ENCODE peak calls at places on chromosomes 1 and 21, in eight cellular contexts. One of them, this sample, is unnamed.
A peak's percentile ranks its signal among the peaks of the same experiment; 100 is the strongest.

GRCh38 chr21:44934276-44934675 is 5.6 kb upstream of the SLX9 start:
- DNase-seq in stimulated activated CD8-positive, alpha-beta memory T cell treated with anti-CD3 and anti-CD28 coated beads, Interleukin-15, amount 100 ng/mL, for 1 hour: no peak
- DNase-seq in activated CD4-positive, alpha-beta T cell treated with anti-CD3 and anti-CD28 coated beads for 4 hours: no peak
- DNase-seq in GM18507: no peak
- DNase-seq in activated naive CD4-positive, alpha-beta T cell: no peak
- DNase-seq in T-helper 22 cell: no peak
- DNase-seq in activated CD8-positive, alpha-beta memory T cell treated with anti-CD3 and anti-CD28 coated beads for 4 hours: no peak
- DNase-seq in uterus: no peak
- DNase-seq in this sample: no peak

GRCh38 chr1:10671551-10672375 is 124.7 kb downstream of the CASZ1 start:
- DNase-seq in stimulated activated CD8-positive, alpha-beta memory T cell treated with anti-CD3 and anti-CD28 coated beads, Interleukin-15, amount 100 ng/mL, for 1 hour: no peak
- DNase-seq in activated CD4-positive, alpha-beta T cell treated with anti-CD3 and anti-CD28 coated beads for 4 hours: no peak
- DNase-seq in GM18507: no peak
- DNase-seq in activated naive CD4-positive, alpha-beta T cell: no peak
- DNase-seq in T-helper 22 cell: no peak
- DNase-seq in activated CD8-positive, alpha-beta memory T cell treated with anti-CD3 and anti-CD28 coated beads for 4 hours: no peak
- DNase-seq in uterus: no peak
- DNase-seq in this sample: no peak

GRCh38 chr1:242847390-242847993 is 323.0 kb upstream of the PLD5 start:
- DNase-seq in stimulated activated CD8-positive, alpha-beta memory T cell treated with anti-CD3 and anti-CD28 coated beads, Interleukin-15, amount 100 ng/mL, for 1 hour: no peak
- DNase-seq in activated CD4-positive, alpha-beta T cell treated with anti-CD3 and anti-CD28 coated beads for 4 hours: no peak
- DNase-seq in GM18507: no peak
- DNase-seq in activated naive CD4-positive, alpha-beta T cell: no peak
- DNase-seq in T-helper 22 cell: no peak
- DNase-seq in activated CD8-positive, alpha-beta memory T cell treated with anti-CD3 and anti-CD28 coated beads for 4 hours: no peak
- DNase-seq in uterus: no peak
- DNase-seq in this sample: no peak

GRCh38 chr1:201982082-201982922 is at the start of gene RNPEP:
- DNase-seq in stimulated activated CD8-positive, alpha-beta memory T cell treated with anti-CD3 and anti-CD28 coated beads, Interleukin-15, amount 100 ng/mL, for 1 hour: peak; percentile 46
- DNase-seq in activated CD4-positive, alpha-beta T cell treated with anti-CD3 and anti-CD28 coated beads for 4 hours: peak; percentile 63
- DNase-seq in GM18507: peak; percentile 78
- DNase-seq in activated naive CD4-positive, alpha-beta T cell: peak; percentile 6
- DNase-seq in T-helper 22 cell: peak; percentile 30
- DNase-seq in activated CD8-positive, alpha-beta memory T cell treated with anti-CD3 and anti-CD28 coated beads for 4 hours: peak; percentile 23
- DNase-seq in uterus: peak; percentile 66
- DNase-seq in this sample: no peak

GRCh38 chr1:167298328-167298727 is 77.6 kb downstream of the POU2F1 start:
- DNase-seq in stimulated activated CD8-positive, alpha-beta memory T cell treated with anti-CD3 and anti-CD28 coated beads, Interleukin-15, amount 100 ng/mL, for 1 hour: no peak
- DNase-seq in activated CD4-positive, alpha-beta T cell treated with anti-CD3 and anti-CD28 coated beads for 4 hours: no peak
- DNase-seq in GM18507: no peak
- DNase-seq in activated naive CD4-positive, alpha-beta T cell: no peak
- DNase-seq in T-helper 22 cell: no peak
- DNase-seq in activated CD8-positive, alpha-beta memory T cell treated with anti-CD3 and anti-CD28 coated beads for 4 hours: no peak
- DNase-seq in uterus: no peak
- DNase-seq in this sample: no peak

GRCh38 chr21:21436012-21436545 is 437.9 kb downstream of the NCAM2 start:
- DNase-seq in stimulated activated CD8-positive, alpha-beta memory T cell treated with anti-CD3 and anti-CD28 coated beads, Interleukin-15, amount 100 ng/mL, for 1 hour: no peak
- DNase-seq in activated CD4-positive, alpha-beta T cell treated with anti-CD3 and anti-CD28 coated beads for 4 hours: no peak
- DNase-seq in GM18507: no peak
- DNase-seq in activated naive CD4-positive, alpha-beta T cell: no peak
- DNase-seq in T-helper 22 cell: no peak
- DNase-seq in activated CD8-positive, alpha-beta memory T cell treated with anti-CD3 and anti-CD28 coated beads for 4 hours: no peak
- DNase-seq in uterus: no peak
- DNase-seq in this sample: peak; percentile 54

GRCh38 chr1:182337736-182338571 is 53.6 kb downstream of the GLUL start:
- DNase-seq in stimulated activated CD8-positive, alpha-beta memory T cell treated with anti-CD3 and anti-CD28 coated beads, Interleukin-15, amount 100 ng/mL, for 1 hour: no peak
- DNase-seq in activated CD4-positive, alpha-beta T cell treated with anti-CD3 and anti-CD28 coated beads for 4 hours: no peak
- DNase-seq in GM18507: no peak
- DNase-seq in activated naive CD4-positive, alpha-beta T cell: no peak
- DNase-seq in T-helper 22 cell: no peak
- DNase-seq in activated CD8-positive, alpha-beta memory T cell treated with anti-CD3 and anti-CD28 coated beads for 4 hours: no peak
- DNase-seq in uterus: peak; percentile 76
- DNase-seq in this sample: no peak

GRCh38 chr1:13930151-13930550 is 230.2 kb downstream of the PRDM2 start:
- DNase-seq in stimulated activated CD8-positive, alpha-beta memory T cell treated with anti-CD3 and anti-CD28 coated beads, Interleukin-15, amount 100 ng/mL, for 1 hour: no peak
- DNase-seq in activated CD4-positive, alpha-beta T cell treated with anti-CD3 and anti-CD28 coated beads for 4 hours: no peak
- DNase-seq in GM18507: no peak
- DNase-seq in activated naive CD4-positive, alpha-beta T cell: no peak
- DNase-seq in T-helper 22 cell: no peak
- DNase-seq in activated CD8-positive, alpha-beta memory T cell treated with anti-CD3 and anti-CD28 coated beads for 4 hours: no peak
- DNase-seq in uterus: no peak
- DNase-seq in this sample: no peak

GRCh38 chr1:81702903-81703302 is 97.8 kb upstream of the ADGRL2 start:
- DNase-seq in stimulated activated CD8-positive, alpha-beta memory T cell treated with anti-CD3 and anti-CD28 coated beads, Interleukin-15, amount 100 ng/mL, for 1 hour: no peak
- DNase-seq in activated CD4-positive, alpha-beta T cell treated with anti-CD3 and anti-CD28 coated beads for 4 hours: no peak
- DNase-seq in GM18507: no peak
- DNase-seq in activated naive CD4-positive, alpha-beta T cell: no peak
- DNase-seq in T-helper 22 cell: no peak
- DNase-seq in activated CD8-positive, alpha-beta memory T cell treated with anti-CD3 and anti-CD28 coated beads for 4 hours: no peak
- DNase-seq in uterus: no peak
- DNase-seq in this sample: peak; percentile 96

GRCh38 chr21:30116474-30116873 is 50.1 kb downstream of the CLDN17 start:
- DNase-seq in stimulated activated CD8-positive, alpha-beta memory T cell treated with anti-CD3 and anti-CD28 coated beads, Interleukin-15, amount 100 ng/mL, for 1 hour: no peak
- DNase-seq in activated CD4-positive, alpha-beta T cell treated with anti-CD3 and anti-CD28 coated beads for 4 hours: no peak
- DNase-seq in GM18507: no peak
- DNase-seq in activated naive CD4-positive, alpha-beta T cell: no peak
- DNase-seq in T-helper 22 cell: no peak
- DNase-seq in activated CD8-positive, alpha-beta memory T cell treated with anti-CD3 and anti-CD28 coated beads for 4 hours: no peak
- DNase-seq in uterus: no peak
- DNase-seq in this sample: no peak